ENCODE peak calls at places on chromosomes 12 and 14, in eight cellular contexts. M is stomach; T is dorsolateral prefrontal cortex; L is lung; W is kidney; O is left ventricle myocardium inferior; C is naive thymus-derived CD4-positive, alpha-beta T cell; A is neural progenitor cell. K is an unnamed sample.

GRCh38 chr14:34027130-34027989 is 76.5 kb upstream of the EGLN3 start:
- DNase-seq in M (no peak), T (no peak), L (no peak), W (no peak), O (no peak), C (no peak), A (no peak), K (no peak)

GRCh38 chr12:116450406-116450910 is 108.7 kb upstream of the MAP1LC3B2 start:
- DNase-seq in M (no peak), T (no peak), L (no peak), W (no peak), O (no peak), C (no peak), A (no peak), K (no peak)

GRCh38 chr12:30694971-30695326 is 720 bp downstream of the IPO8 start:
- DNase-seq in M (peak; percentile 40), T (peak; percentile 40), L (peak; percentile 54), W (peak; percentile 79), O (no peak), C (no peak), A (peak; percentile 64), K (peak; percentile 65)

GRCh38 chr14:103746706-103747105 is 31.1 kb downstream of the ZFYVE21 start:
- DNase-seq in M (no peak), T (peak; percentile 69), L (no peak), W (no peak), O (no peak), C (no peak), A (no peak), K (no peak)

GRCh38 chr12:90816353-90817089 is 138.5 kb downstream of the CCER1 start:
- DNase-seq in M (no peak), T (no peak), L (no peak), W (no peak), O (no peak), C (no peak), A (no peak), K (no peak)

GRCh38 chr12:95147836-95148235 is 69.4 kb downstream of the FGD6 start:
- DNase-seq in M (no peak), T (no peak), L (no peak), W (no peak), O (no peak), C (no peak), A (peak; percentile 1), K (no peak)

GRCh38 chr12:45966486-45966885 is 23.9 kb downstream of the SCAF11 start:
- DNase-seq in M (no peak), T (no peak), L (no peak), W (no peak), O (no peak), C (no peak), A (no peak), K (no peak)

GRCh38 chr12:131379758-131380157 is 331.1 kb upstream of the SFSWAP start:
- DNase-seq in M (no peak), T (no peak), L (no peak), W (no peak), O (no peak), C (no peak), A (peak; percentile 66), K (no peak)

GRCh38 chr12:28390716-28391452 is 200.6 kb downstream of the CCDC91 start:
- DNase-seq in M (no peak), T (no peak), L (no peak), W (no peak), O (no peak), C (no peak), A (no peak), K (no peak)

GRCh38 chr12:79644274-79645234 is 46.2 kb downstream of the PAWR start:
- DNase-seq in M (no peak), T (no peak), L (no peak), W (no peak), O (no peak), C (no peak), A (no peak), K (no peak)

GRCh38 chr14:31926123-31926522 is 151.0 kb upstream of the ARHGAP5 start:
- DNase-seq in M (no peak), T (no peak), L (no peak), W (no peak), O (no peak), C (peak; percentile 32), A (peak; percentile 70), K (no peak)

GRCh38 chr12:109018276-109018675 is 2.6 kb downstream of the SVOP start:
- DNase-seq in M (no peak), T (no peak), L (no peak), W (no peak), O (no peak), C (no peak), A (peak; percentile 11), K (no peak)

GRCh38 chr12:113154351-113154973 is 4.9 kb downstream of the CFAP73 start:
- DNase-seq in M (no peak), T (no peak), L (no peak), W (no peak), O (no peak), C (no peak), A (peak; percentile 86), K (no peak)

GRCh38 chr14:96221109-96221650 is 16.5 kb downstream of the BDKRB2 start:
- DNase-seq in M (no peak), T (no peak), L (no peak), W (no peak), O (no peak), C (no peak), A (no peak), K (no peak)

GRCh38 chr12:19186722-19187661 is 57.5 kb downstream of the PLEKHA5 start:
- DNase-seq in M (no peak), T (no peak), L (no peak), W (no peak), O (no peak), C (no peak), A (peak; percentile 65), K (no peak)

GRCh38 chr14:23114669-23115491 is 4.2 kb downstream of the CEBPE start:
- DNase-seq in M (no peak), T (no peak), L (peak; percentile 67), W (peak; percentile 75), O (no peak), C (no peak), A (no peak), K (no peak)
- H3K27ac ChIP-seq in M (no peak overlapping the region), T (no peak overlapping the region), L (no peak overlapping the region), W (no peak overlapping the region), O (no peak overlapping the region), C (no peak overlapping the region), A (no peak overlapping the region), K (no peak overlapping the region)

GRCh38 chr14:94175403-94176146 is 1.5 kb downstream of the PPP4R4 start:
- DNase-seq in M (no peak), T (no peak), L (no peak), W (no peak), O (no peak), C (no peak), A (no peak), K (no peak)
- H3K4me3 ChIP-seq in M (peak overlapping the region; percentile 67), T (peak overlapping the region; percentile 80), L (no peak overlapping the region), W (no peak overlapping the region), O (peak overlapping the region; percentile 79), C (peak overlapping the region; percentile 23), A (peak overlapping the region; percentile 97), K (peak overlapping the region; percentile 76)

GRCh38 chr12:6292606-6293005 is 17.9 kb upstream of the PLEKHG6 start:
- DNase-seq in M (no peak), T (no peak), L (no peak), W (no peak), O (no peak), C (no peak), A (no peak), K (no peak)

GRCh38 chr12:6297170-6297569 is 13.3 kb upstream of the PLEKHG6 start:
- DNase-seq in M (no peak), T (no peak), L (no peak), W (no peak), O (no peak), C (no peak), A (no peak), K (no peak)

GRCh38 chr12:6295187-6295811 is 15.2 kb upstream of the PLEKHG6 start:
- DNase-seq in M (peak; percentile 48), T (no peak), L (no peak), W (no peak), O (no peak), C (no peak), A (no peak), K (peak; percentile 61)

GRCh38 chr12:6294533-6295186 is 15.8 kb upstream of the PLEKHG6 start:
- DNase-seq in M (no peak), T (no peak), L (no peak), W (no peak), O (no peak), C (no peak), A (no peak), K (no peak)

DNA sequence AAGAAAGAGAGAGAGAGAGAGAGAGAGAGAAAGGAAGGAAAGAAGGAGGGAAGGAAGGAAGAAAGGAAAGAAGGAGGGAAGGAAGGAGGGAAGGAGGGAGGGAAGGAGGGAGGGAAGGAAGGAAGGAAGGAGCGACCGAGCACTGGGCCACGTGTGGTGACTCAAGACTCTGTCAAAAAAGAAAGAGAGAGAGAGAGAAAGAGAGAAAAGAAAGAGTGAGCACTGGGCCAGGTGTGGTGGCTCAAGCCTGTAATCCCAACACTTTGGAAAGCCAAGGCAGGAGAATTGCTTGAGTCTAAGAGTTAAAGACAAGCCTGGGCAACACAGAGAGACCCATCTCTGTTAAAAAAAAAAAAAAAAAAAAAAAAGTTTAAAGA is 16.3 kb upstream of the PLEKHG6 start:
- DNase-seq in M (no peak), T (no peak), L (no peak), W (no peak), O (no peak), C (no peak), A (no peak), K (no peak)
- H3K27ac ChIP-seq in M (no peak overlapping the region), T (no peak overlapping the region), L (no peak overlapping the region), W (no peak overlapping the region), O (peak overlapping the region; percentile 77), C (no peak overlapping the region), A (no peak overlapping the region), K (peak overlapping the region; percentile 81)

GRCh38 chr12:26953447-26953846 is 15.2 kb downstream of the FGFR1OP2 start:
- DNase-seq in M (no peak), T (no peak), L (no peak), W (no peak), O (no peak), C (no peak), A (no peak), K (no peak)
- H3K4me3 ChIP-seq in M (no peak overlapping the region), T (no peak overlapping the region), L (no peak overlapping the region), W (no peak overlapping the region), O (no peak overlapping the region), C (no peak overlapping the region), A (no peak overlapping the region), K (no peak overlapping the region)

K was measured in pancreas.